ENCODE peak calls at places on chromosomes 1 and 21, in nine cellular contexts. J is upper lobe of left lung; E is naive thymus-derived CD4-positive, alpha-beta T cell; Q is CD8-positive, alpha-beta T cell; G is body of pancreas; H is neural progenitor cell; M is OCI-LY7; X is PC-3; F is WERI-Rb-1. V is an unnamed sample.
A peak's percentile ranks its signal among the peaks of the same experiment; 100 is the strongest.

GRCh38 chr1:31101147-31101502 is 35.6 kb upstream of the PUM1 start:
- DNase-seq in J (no peak), E (no peak), Q (no peak), G (peak; percentile 18), H (no peak), M (no peak), X (peak; percentile 56), F (no peak), V (no peak)

GRCh38 chr1:93716974-93717373 is 35.3 kb upstream of the BCAR3 start:
- DNase-seq in J (no peak), E (no peak), Q (no peak), G (no peak), H (no peak), M (no peak), X (peak; percentile 63), F (peak; percentile 37), V (no peak)

GRCh38 chr1:69246109-69246508 is 321.6 kb upstream of the LRRC7 start:
- DNase-seq in J (no peak), E (no peak), Q (no peak), G (no peak), H (peak; percentile 49), M (no peak), X (no peak), F (no peak), V (no peak)

GRCh38 chr1:29698033-29698432 is 461.7 kb downstream of the PTPRU start:
- DNase-seq in J (peak; percentile 38), E (no peak), Q (no peak), G (no peak), H (peak; percentile 82), M (no peak), X (peak; percentile 85), F (peak; percentile 93), V (no peak)

GRCh38 chr1:163885510-163885909 is 563.8 kb downstream of the NUF2 start:
- DNase-seq in J (no peak), E (no peak), Q (no peak), G (no peak), H (no peak), M (no peak), X (no peak), F (no peak), V (no peak)

GRCh38 chr1:205775717-205776056 is 405 bp upstream of the RAB29 start:
- DNase-seq in J (no peak), E (no peak), Q (no peak), G (no peak), H (no peak), M (no peak), X (peak; percentile 39), F (no peak), V (no peak)

GRCh38 chr1:94925561-94926364 is 1.1 kb downstream of the CNN3 start:
- DNase-seq in J (peak; percentile 77), E (peak; percentile 24), Q (peak; percentile 6), G (peak; percentile 76), H (peak; percentile 99), M (no peak), X (peak; percentile 95), F (peak; percentile 62), V (no peak)

GRCh38 chr1:32485554-32486255 is 20.8 kb downstream of the ZBTB8B start:
- DNase-seq in J (no peak), E (no peak), Q (no peak), G (no peak), H (no peak), M (no peak), X (no peak), F (no peak), V (no peak)

GRCh38 chr1:164712131-164713031 is 153.4 kb downstream of the PBX1 start:
- DNase-seq in J (no peak), E (no peak), Q (no peak), G (peak; percentile 53), H (no peak), M (no peak), X (peak; percentile 46), F (peak; percentile 78), V (no peak)

GRCh38 chr1:234628099-234628498 is 18.1 kb upstream of the IRF2BP2 start:
- DNase-seq in J (no peak), E (no peak), Q (no peak), G (peak; percentile 79), H (no peak), M (no peak), X (peak; percentile 95), F (no peak), V (no peak)

GRCh38 chr1:13548281-13548680 is 34.5 kb upstream of the LRRC38 start:
- DNase-seq in J (no peak), E (no peak), Q (no peak), G (no peak), H (no peak), M (no peak), X (no peak), F (no peak), V (no peak)

DNA sequence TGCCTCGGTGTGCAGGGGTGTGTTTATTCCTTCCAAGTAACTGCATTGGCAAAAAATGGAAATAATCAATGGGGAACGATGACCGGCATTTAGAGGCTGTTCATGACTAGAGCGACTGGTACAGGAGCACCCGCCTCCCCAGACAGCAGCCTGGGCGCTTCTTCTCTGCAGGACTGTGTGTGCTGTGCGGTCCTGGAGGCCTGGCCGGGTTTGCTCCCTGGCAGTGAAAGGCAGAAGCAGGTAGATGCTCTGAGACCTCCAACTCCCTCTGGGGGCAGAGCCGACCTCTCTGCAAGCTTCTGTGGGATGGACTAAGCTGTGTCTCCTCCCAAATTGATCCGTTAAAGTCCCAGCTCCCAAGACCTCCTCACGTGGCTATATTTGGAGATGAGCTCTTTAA is 59.2 kb upstream of the ACTRT2 start:
- DNase-seq in J (no peak), E (no peak), Q (no peak), G (peak; percentile 3), H (no peak), M (no peak), X (no peak), F (peak; percentile 2), V (no peak)
- H3K9me3 ChIP-seq in J (peaks cover 17% of the 10 kb centered on the region), E (no peaks in the 10 kb centered on the region), Q (no peaks in the 10 kb centered on the region), G (peaks cover 5% of the 10 kb centered on the region), H (peaks cover 7% of the 10 kb centered on the region), M (peaks cover 6% of the 10 kb centered on the region), X (peaks cover 11% of the 10 kb centered on the region), F (peaks cover 10% of the 10 kb centered on the region), V (peaks cover 2% of the 10 kb centered on the region)

GRCh38 chr1:227654858-227655752 is 80.0 kb downstream of the JMJD4 start:
- DNase-seq in J (no peak), E (no peak), Q (no peak), G (no peak), H (no peak), M (peak; percentile 10), X (peak; percentile 9), F (no peak), V (no peak)
- H3K9me3 ChIP-seq in J (peaks cover 99% of the 10 kb centered on the region), E (peaks cover 27% of the 10 kb centered on the region), Q (peaks cover 54% of the 10 kb centered on the region), G (peaks cover 69% of the 10 kb centered on the region), H (peaks cover 94% of the 10 kb centered on the region), M (peaks cover 93% of the 10 kb centered on the region), X (peaks cover 94% of the 10 kb centered on the region), F (no peaks in the 10 kb centered on the region), V (peaks cover 51% of the 10 kb centered on the region)

DNA sequence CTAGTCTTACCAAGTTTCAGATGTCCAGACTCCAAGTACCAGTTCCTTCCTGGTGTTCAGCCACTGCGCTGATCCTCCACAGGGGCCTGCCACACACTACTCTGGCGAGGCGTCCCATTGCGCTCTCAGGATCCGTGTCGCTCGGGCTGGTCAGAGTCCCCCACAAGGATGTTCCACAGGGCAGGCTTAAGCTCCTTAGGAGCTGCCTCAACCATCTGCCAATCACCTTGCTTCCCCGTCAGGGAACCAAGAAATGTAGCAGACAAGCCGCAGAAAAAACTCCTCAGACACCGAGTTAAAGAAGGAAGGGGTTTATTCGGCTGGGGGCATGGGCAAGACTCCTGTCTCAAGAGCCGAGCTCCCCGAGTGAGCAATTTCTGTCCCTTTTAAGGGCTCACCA is 9.8 kb downstream of the OR2W3 start:
- DNase-seq in J (no peak), E (no peak), Q (no peak), G (no peak), H (no peak), M (no peak), X (no peak), F (no peak), V (no peak)
- H3K9me3 ChIP-seq in J (no peaks in the 10 kb centered on the region), E (no peaks in the 10 kb centered on the region), Q (no peaks in the 10 kb centered on the region), G (peaks cover 7% of the 10 kb centered on the region), H (peaks cover under 1% of the 10 kb centered on the region), M (no peaks in the 10 kb centered on the region), X (no peaks in the 10 kb centered on the region), F (peaks cover 3% of the 10 kb centered on the region), V (no peaks in the 10 kb centered on the region)

GRCh38 chr1:41169799-41170180 is 72.3 kb downstream of the SCMH1 start:
- DNase-seq in J (no peak), E (no peak), Q (no peak), G (no peak), H (no peak), M (no peak), X (no peak), F (no peak), V (no peak)
- H3K9me3 ChIP-seq in J (no peaks in the 10 kb centered on the region), E (no peaks in the 10 kb centered on the region), Q (peaks cover 10% of the 10 kb centered on the region), G (no peaks in the 10 kb centered on the region), H (peaks cover 11% of the 10 kb centered on the region), M (peaks cover 29% of the 10 kb centered on the region), X (peaks cover 10% of the 10 kb centered on the region), F (peaks cover 9% of the 10 kb centered on the region), V (peaks cover 8% of the 10 kb centered on the region)

DNA sequence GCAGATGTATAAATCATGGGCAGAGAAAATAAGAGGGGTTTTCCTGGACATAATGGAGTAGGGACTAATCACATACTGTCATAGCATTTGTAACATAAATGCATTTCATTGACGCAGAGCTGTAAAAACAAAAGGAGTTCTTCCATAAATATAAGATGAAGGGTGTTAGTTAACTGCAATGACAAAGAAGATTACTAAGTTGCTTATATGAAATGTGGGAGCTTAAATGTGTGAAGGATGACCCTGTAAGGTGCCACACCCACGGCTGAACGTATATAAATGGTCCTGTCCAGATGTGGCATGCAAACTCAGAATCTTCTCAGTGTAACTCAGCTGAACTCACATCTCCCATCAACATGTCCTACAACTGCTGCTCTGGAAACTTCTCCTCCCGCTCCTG is at the start of gene KRTAP13-1:
- DNase-seq in J (no peak), E (no peak), Q (no peak), G (no peak), H (no peak), M (no peak), X (no peak), F (no peak), V (no peak)
- H3K9me3 ChIP-seq in J (no peaks in the 10 kb centered on the region), E (no peaks in the 10 kb centered on the region), Q (no peaks in the 10 kb centered on the region), G (no peaks in the 10 kb centered on the region), H (no peaks in the 10 kb centered on the region), M (no peaks in the 10 kb centered on the region), X (no peaks in the 10 kb centered on the region), F (peaks cover under 1% of the 10 kb centered on the region), V (no peaks in the 10 kb centered on the region)

DNA sequence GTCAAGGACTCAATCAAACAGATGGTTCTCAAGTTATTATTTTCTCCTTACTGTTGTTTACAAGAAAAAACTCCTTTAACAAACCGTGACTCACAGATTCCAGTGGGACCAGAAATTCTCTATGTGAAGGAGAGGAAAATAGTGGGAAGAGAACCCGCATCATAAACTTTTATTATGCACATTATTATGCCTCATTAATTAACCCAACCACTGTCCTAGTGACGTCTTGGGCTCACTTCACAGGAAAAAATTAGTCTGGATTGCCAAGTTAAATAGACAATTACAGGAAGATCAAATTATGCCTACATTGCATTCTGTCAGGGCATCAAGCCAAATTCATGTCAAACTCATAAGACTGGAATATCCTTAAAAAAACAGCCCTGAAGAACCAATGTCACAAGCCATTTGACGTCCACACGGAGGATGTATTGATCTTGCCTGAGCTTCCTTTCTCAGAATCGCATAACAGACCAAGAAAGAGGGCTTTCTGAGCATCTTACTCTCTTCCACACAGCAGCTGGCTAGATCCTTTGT is 347.8 kb downstream of the DUSP10 start:
- DNase-seq in J (no peak), E (no peak), Q (no peak), G (no peak), H (no peak), M (no peak), X (peak; percentile 86), F (no peak), V (no peak)
- H3K9me3 ChIP-seq in J (no peaks in the 10 kb centered on the region), E (no peaks in the 10 kb centered on the region), Q (no peaks in the 10 kb centered on the region), G (no peaks in the 10 kb centered on the region), H (no peaks in the 10 kb centered on the region), M (no peaks in the 10 kb centered on the region), X (no peaks in the 10 kb centered on the region), F (no peaks in the 10 kb centered on the region), V (no peaks in the 10 kb centered on the region)